ENCODE peak calls at places on chromosomes 16 and 17, in ten cellular contexts. N, Y, J, C, W, Z, H, L, F and M are unnamed samples.

GRCh38 chr16:88940196-88941050 is 36.6 kb downstream of the CBFA2T3 start:
- DNase-seq in N (no peak), Y (peak; percentile 77), J (no peak), C (no peak), W (no peak), Z (peak; percentile 75), H (no peak), L (no peak), F (no peak), M (no peak)

GRCh38 chr17:76416899-76417298 is 32.5 kb downstream of the SPHK1 start:
- DNase-seq in N (no peak), Y (no peak), J (no peak), C (no peak), W (no peak), Z (no peak), H (no peak), L (no peak), F (no peak), M (no peak)

GRCh38 chr16:81473561-81473960 is 29.0 kb downstream of the CMIP start:
- DNase-seq in N (no peak), Y (no peak), J (no peak), C (no peak), W (no peak), Z (no peak), H (no peak), L (no peak), F (no peak), M (no peak)

GRCh38 chr17:6712058-6712853 is 913 bp downstream of the SLC13A5 start:
- DNase-seq in N (no peak), Y (no peak), J (no peak), C (no peak), W (peak; percentile 63), Z (no peak), H (no peak), L (no peak), F (no peak), M (no peak)

GRCh38 chr16:50573947-50574751 is 26.0 kb downstream of the NKD1 start:
- DNase-seq in N (no peak), Y (no peak), J (no peak), C (no peak), W (no peak), Z (no peak), H (no peak), L (peak; percentile 30), F (peak; percentile 23), M (no peak)

GRCh38 chr17:77107506-77108433 is 33.0 kb upstream of the SEC14L1 start:
- DNase-seq in N (no peak), Y (no peak), J (peak; percentile 64), C (no peak), W (no peak), Z (no peak), H (no peak), L (no peak), F (no peak), M (no peak)

GRCh38 chr17:4498461-4499397 is at the start of gene SPNS2:
- DNase-seq in N (peak; percentile 65), Y (peak; percentile 67), J (peak; percentile 41), C (peak; percentile 69), W (no peak), Z (peak; percentile 84), H (peak; percentile 34), L (no peak), F (peak; percentile 74), M (no peak)

GRCh38 chr16:80459331-80459777 is 81.4 kb upstream of the DYNLRB2 start:
- DNase-seq in N (no peak), Y (no peak), J (no peak), C (no peak), W (no peak), Z (no peak), H (no peak), L (no peak), F (no peak), M (no peak)

GRCh38 chr16:57786632-57787518 is 15.4 kb downstream of the KIFC3 start:
- DNase-seq in N (no peak), Y (no peak), J (no peak), C (no peak), W (no peak), Z (peak; percentile 77), H (no peak), L (no peak), F (peak; percentile 77), M (no peak)

GRCh38 chr17:80789356-80789902 is 202.2 kb upstream of the CHMP6 start:
- DNase-seq in N (no peak), Y (no peak), J (peak; percentile 97), C (no peak), W (peak; percentile 14), Z (no peak), H (no peak), L (peak; percentile 35), F (no peak), M (no peak)

GRCh38 chr16:12305847-12306246 is 329.3 kb downstream of the SNX29 start:
- DNase-seq in N (no peak), Y (no peak), J (no peak), C (no peak), W (no peak), Z (no peak), H (no peak), L (no peak), F (no peak), M (no peak)

GRCh38 chr17:16926591-16927451 is 45.1 kb downstream of the TNFRSF13B start:
- DNase-seq in N (no peak), Y (no peak), J (no peak), C (no peak), W (peak; percentile 48), Z (no peak), H (no peak), L (no peak), F (no peak), M (no peak)

GRCh38 chr17:45852535-45853297 is 8.0 kb downstream of the SPPL2C start:
- DNase-seq in N (peak; percentile 53), Y (peak; percentile 69), J (peak; percentile 47), C (peak; percentile 50), W (no peak), Z (no peak), H (peak; percentile 47), L (no peak), F (peak; percentile 37), M (peak; percentile 45)

GRCh38 chr17:57809879-57810278 is 40.0 kb downstream of the MRPS23 start:
- DNase-seq in N (no peak), Y (no peak), J (no peak), C (no peak), W (no peak), Z (no peak), H (no peak), L (no peak), F (no peak), M (no peak)

GRCh38 chr16:70689035-70689969 is 3.4 kb upstream of the MTSS2 start:
- DNase-seq in N (no peak), Y (no peak), J (no peak), C (no peak), W (no peak), Z (peak; percentile 59), H (no peak), L (no peak), F (peak; percentile 46), M (no peak)

GRCh38 chr17:38743556-38744171 is 4.5 kb downstream of the PCGF2 start:
- DNase-seq in N (peak; percentile 57), Y (no peak), J (no peak), C (no peak), W (no peak), Z (peak; percentile 20), H (no peak), L (no peak), F (no peak), M (no peak)
- H3K4me1 ChIP-seq in N (peaks cover 48% of the 10 kb centered on the region), Y (peaks cover 59% of the 10 kb centered on the region), J (peaks cover 39% of the 10 kb centered on the region), C (peaks cover 16% of the 10 kb centered on the region), W (peaks cover 25% of the 10 kb centered on the region), Z (peaks cover 41% of the 10 kb centered on the region), H (peaks cover 16% of the 10 kb centered on the region), L (peaks cover 14% of the 10 kb centered on the region), F (peaks cover 20% of the 10 kb centered on the region), M (peaks cover 12% of the 10 kb centered on the region)

DNA sequence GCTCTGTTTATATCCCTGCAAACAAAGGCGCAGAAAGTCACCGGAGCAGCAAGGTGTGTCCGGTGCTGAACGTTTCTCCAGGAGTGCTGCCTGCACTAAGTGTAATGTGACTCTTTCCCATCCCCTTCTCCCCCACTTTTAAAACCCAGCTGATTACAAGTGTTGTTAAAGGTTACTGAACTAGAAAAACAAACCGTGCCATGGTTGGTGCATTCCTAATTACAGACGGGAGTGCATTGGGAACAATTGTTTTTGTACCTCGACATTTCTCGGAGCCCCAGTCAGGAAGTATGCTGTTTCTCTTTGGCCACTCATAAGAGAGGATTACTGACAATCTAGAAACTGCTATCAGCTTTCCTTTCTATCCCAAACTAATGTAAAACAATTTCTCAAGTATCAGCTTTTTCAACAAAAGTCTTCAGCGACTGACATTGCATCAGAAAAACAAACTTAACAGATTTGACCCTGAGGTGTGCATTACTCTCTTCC is 441.0 kb upstream of the SALL1 start:
- DNase-seq in N (no peak), Y (no peak), J (no peak), C (no peak), W (no peak), Z (no peak), H (no peak), L (no peak), F (no peak), M (no peak)
- H3K4me3 ChIP-seq in N (no peak overlapping the region), Y (no peak overlapping the region), J (peak overlapping the region; percentile 35), C (no peak overlapping the region), W (no peak overlapping the region), Z (no peak overlapping the region), H (no peak overlapping the region), L (no peak overlapping the region), F (no peak overlapping the region), M (no peak overlapping the region)

DNA sequence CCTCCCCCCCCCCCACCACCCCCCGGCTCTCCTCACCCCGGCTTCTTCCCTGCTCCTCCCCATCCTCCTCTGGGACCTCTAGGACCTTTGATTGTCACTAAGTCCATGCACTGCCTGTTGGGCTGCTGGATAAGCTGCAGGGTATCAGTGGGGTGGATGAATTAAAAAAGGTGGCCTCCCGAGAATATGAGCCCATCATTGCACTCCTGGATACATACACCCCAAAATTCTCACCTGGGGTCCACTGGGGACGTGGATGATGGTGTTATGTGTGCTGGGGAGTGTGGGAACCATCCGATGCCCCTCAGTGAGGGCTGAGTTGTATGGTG is 88.8 kb downstream of the IRF8 start:
- DNase-seq in N (no peak), Y (no peak), J (no peak), C (no peak), W (no peak), Z (no peak), H (no peak), L (no peak), F (no peak), M (no peak)
- H3K4me1 ChIP-seq in N (no peaks in the 10 kb centered on the region), Y (no peaks in the 10 kb centered on the region), J (no peaks in the 10 kb centered on the region), C (peaks cover 6% of the 10 kb centered on the region), W (no peaks in the 10 kb centered on the region), Z (no peaks in the 10 kb centered on the region), H (peaks cover 3% of the 10 kb centered on the region), L (no peaks in the 10 kb centered on the region), F (no peaks in the 10 kb centered on the region), M (no peaks in the 10 kb centered on the region)

DNA sequence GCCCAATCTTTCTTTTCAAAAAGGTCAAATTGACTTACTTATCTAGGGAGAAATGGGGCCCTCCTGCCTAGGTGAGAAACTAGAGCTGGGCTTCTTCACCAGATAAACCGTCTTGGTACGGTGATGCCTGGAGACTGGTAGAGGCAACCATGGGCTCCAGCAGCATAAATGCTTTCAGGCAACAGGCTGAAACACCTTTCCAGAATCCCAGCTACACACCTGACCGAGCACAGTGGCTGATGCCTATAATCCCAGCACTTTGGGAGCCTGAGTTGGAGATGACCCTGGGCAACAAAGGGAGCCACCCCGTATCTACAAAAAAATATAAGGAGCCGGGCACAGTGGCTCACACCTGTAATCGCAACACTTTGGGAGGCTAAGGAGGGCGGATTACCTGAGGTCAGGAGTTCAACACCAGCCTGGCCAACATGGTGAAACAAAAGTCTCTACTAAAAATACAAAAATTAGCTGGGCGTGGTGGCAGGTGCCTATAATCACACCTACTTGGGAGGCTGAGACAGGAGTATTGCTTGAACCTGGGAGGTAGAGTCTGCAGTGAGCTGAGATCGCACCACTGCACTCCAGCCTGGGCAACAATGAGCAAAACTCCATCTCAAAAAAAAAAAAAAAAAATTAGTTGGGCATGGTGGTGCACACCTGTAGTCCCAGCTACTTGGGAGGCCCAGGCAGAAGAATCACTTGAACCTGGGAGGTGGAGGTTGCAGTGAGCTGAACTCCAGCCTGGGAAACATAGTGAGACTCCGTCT is 8.0 kb downstream of the TRAF4 start:
- DNase-seq in N (no peak), Y (no peak), J (no peak), C (no peak), W (no peak), Z (no peak), H (no peak), L (no peak), F (no peak), M (no peak)
- H3K4me3 ChIP-seq in N (no peak overlapping the region), Y (no peak overlapping the region), J (no peak overlapping the region), C (no peak overlapping the region), W (no peak overlapping the region), Z (no peak overlapping the region), H (no peak overlapping the region), L (no peak overlapping the region), F (no peak overlapping the region), M (no peak overlapping the region)